ENCODE peak calls at places on chromosomes 4 and X, in eight cellular contexts. L, Y, A, R, S, H, E and G are unnamed samples.

GRCh38 chr4:20662851-20663250 is 37.4 kb upstream of the PACRGL start:
- DNase-seq in L (no peak), R (no peak), Y (no peak), A (no peak), S (no peak), H (peak; percentile 18), E (no peak), G (no peak)

GRCh38 chr4:129043523-129043922 is 49.8 kb downstream of the SCLT1 start:
- DNase-seq in H (peak; percentile 61), S (no peak), L (no peak), R (no peak), A (peak; percentile 23), E (peak; percentile 70), Y (peak; percentile 6), G (no peak)

GRCh38 chrX:118631586-118631985 is 95.8 kb upstream of the IL13RA1 start:
- DNase-seq in S (peak; percentile 10), A (peak; percentile 85), Y (no peak), H (no peak), E (no peak), R (no peak), L (no peak), G (no peak)

GRCh38 chr4:126678608-126679007 is 954.1 kb upstream of the INTU start:
- DNase-seq in H (no peak), L (no peak), Y (no peak), A (no peak), E (no peak), S (no peak), R (no peak), G (no peak)

GRCh38 chr4:112840061-112840460 is 203.1 kb downstream of the LARP7 start:
- DNase-seq in Y (peak; percentile 19), E (no peak), H (no peak), S (no peak), A (no peak), L (no peak), R (no peak), G (peak; percentile 73)

GRCh38 chrX:131792356-131792749 is 230.7 kb upstream of the STK26 start:
- DNase-seq in H (no peak), L (no peak), Y (peak; percentile 96), A (no peak), R (no peak), E (no peak), S (peak; percentile 47), G (no peak)

GRCh38 chr4:153188966-153189801 is 15.1 kb upstream of the TRIM2 start:
- DNase-seq in R (peak; percentile 24), A (no peak), L (no peak), E (peak; percentile 48), Y (no peak), H (peak; percentile 30), S (no peak), G (peak; percentile 75)

GRCh38 chr4:39893693-39894072 is 84.0 kb downstream of the PDS5A start:
- DNase-seq in A (no peak), Y (no peak), S (no peak), H (no peak), R (no peak), L (no peak), E (no peak), G (no peak)

GRCh38 chrX:39939678-39940077 is 158.1 kb downstream of the BCOR start:
- DNase-seq in E (no peak), A (no peak), H (no peak), L (no peak), S (no peak), R (no peak), Y (no peak), G (no peak)

GRCh38 chrX:39931554-39932282 is 166.0 kb downstream of the BCOR start:
- DNase-seq in L (no peak), A (no peak), Y (no peak), H (peak; percentile 65), E (peak; percentile 64), R (no peak), S (no peak), G (no peak)

GRCh38 chrX:39938466-39938865 is 159.3 kb downstream of the BCOR start:
- DNase-seq in H (no peak), A (no peak), E (no peak), S (no peak), R (no peak), Y (no peak), L (no peak), G (no peak)

GRCh38 chrX:39936886-39937770 is 160.6 kb downstream of the BCOR start:
- DNase-seq in L (no peak), H (no peak), R (no peak), Y (no peak), A (peak; percentile 26), E (no peak), S (peak; percentile 44), G (no peak)

DNA sequence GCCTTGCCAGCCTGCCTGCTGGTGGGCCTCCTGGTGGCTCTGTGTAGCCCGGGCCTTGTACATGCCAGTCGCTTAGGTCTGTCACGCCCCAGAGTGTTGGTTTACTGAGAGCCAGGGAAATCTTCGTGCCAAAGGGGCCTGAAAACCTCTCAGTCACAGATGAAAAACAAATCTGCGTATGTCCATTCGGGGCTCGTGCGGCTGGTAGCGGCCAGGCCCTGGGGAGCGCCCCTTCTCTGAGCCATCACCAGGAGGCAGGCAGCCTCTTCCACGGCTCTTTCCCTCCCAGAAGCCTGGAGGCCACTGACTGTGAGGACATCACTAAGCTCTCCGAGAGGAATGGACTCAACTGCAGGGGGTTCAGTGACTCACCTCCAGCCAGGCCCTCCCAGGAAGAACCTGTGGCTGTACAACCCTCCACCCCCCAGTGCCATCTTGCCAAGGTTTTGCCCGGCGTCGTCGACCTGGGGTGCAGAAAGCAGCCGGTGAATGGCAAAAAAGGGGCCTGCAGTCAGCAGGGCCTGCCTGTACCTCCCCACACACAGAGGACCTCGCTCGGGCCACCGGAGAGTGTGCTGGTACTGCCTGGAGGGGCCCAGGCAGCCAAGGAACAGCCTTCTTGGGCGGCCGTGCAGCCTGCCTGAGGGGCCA is 162.2 kb downstream of the BCOR start:
- DNase-seq in S (no peak), E (no peak), H (no peak), A (no peak), R (no peak), Y (peak; percentile 41), L (no peak), G (no peak)
- TF ChIP-seq CTCF in S (no peak), E (no peak), H (no peak), A (no peak), R (no peak), Y (no peak), L (no peak), G (no peak)

GRCh38 chr4:60724623-60725022 is 475.5 kb upstream of the ADGRL3 start:
- DNase-seq in S (no peak), Y (no peak), R (no peak), H (peak; percentile 87), E (peak; percentile 88), L (no peak), A (no peak), G (no peak)

GRCh38 chr4:60721680-60722079 is 478.4 kb upstream of the ADGRL3 start:
- DNase-seq in L (no peak), S (no peak), Y (no peak), H (no peak), E (no peak), A (no peak), R (no peak), G (no peak)

GRCh38 chr4:60726779-60727178 is 473.3 kb upstream of the ADGRL3 start:
- DNase-seq in H (peak; percentile 14), R (no peak), Y (no peak), S (no peak), E (peak; percentile 12), L (no peak), A (no peak), G (no peak)

GRCh38 chr4:60718874-60719273 is 481.3 kb upstream of the ADGRL3 start:
- DNase-seq in L (no peak), S (no peak), Y (no peak), R (no peak), H (no peak), E (no peak), A (no peak), G (no peak)

DNA sequence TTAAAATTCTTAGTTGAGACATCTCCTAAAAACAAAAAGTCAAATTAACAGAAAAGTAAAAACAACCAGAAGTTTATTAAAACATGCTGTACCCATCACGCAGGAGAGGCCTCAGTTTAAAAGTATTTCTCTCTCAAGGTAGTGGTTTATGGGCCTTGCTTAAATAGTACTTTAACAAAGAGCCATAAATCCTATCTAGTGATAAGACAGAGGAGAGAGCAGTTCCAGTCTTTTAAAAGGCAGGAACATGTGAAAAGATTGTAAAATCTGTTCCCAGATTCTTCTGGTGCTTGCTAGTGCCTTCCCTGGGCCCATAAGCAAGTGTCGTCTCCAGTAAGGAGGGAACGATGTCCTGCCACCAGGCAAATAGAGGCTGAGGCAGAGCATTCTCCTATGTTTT is 476.3 kb upstream of the ADGRL3 start:
- DNase-seq in E (no peak), A (no peak), S (no peak), R (no peak), Y (no peak), L (no peak), H (no peak), G (no peak)
- H3K4me3 ChIP-seq in E (no peak overlapping the region), A (no peak overlapping the region), S (no peak overlapping the region), R (no peak overlapping the region), Y (no peak overlapping the region), L (no peak overlapping the region), H (no peak overlapping the region), G (no peak overlapping the region)

DNA sequence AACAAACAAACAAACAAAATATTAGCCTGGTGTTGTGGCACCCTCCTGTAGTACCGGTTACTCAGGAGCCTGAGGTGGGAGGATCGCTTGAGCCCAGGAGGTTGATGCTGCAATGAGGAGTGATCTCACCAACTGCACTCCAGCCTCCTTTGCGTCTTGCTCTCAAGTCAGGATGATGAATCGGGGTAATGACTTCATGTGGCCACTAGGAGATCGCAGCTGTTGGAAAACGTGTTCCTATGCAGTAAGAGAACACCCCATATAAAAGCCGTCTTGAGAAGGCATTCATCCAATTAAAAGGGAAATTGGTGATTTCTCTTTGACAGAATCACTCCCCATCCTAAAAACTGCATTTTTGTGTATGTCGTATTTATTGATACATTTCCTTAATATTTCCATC is 6.9 kb downstream of the CCNB3 start:
- DNase-seq in Y (peak; percentile 57), A (peak; percentile 27), L (no peak), E (peak; percentile 29), S (peak; percentile 1), R (no peak), H (peak; percentile 8), G (no peak)
- TF ChIP-seq CTCF in Y (peak; percentile 6), A (peak; percentile 23), L (no peak), E (peak; percentile 25), S (peak; percentile 11), R (no peak), H (peak; percentile 38), G (peak; percentile 39)

DNA sequence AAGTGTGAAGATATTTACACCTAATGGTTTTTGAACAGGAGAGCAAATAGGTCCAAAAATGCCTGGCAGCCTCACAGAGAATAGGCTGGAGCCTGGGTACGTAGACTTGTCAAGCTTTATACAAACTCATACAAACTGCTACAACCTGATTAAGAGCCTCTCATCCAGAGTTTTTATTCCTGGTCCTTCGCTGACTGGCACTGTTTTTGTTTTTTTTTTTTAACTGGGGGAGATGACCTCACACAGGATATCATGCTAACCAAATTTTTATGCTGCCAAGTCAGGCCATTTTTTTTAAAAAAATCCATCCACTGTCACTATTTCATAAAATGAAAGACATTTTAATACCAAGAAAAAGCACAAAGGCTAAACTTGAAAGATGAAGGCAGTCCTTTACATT is 1.9 kb downstream of the FAM114A1 start:
- DNase-seq in Y (no peak), A (no peak), S (no peak), H (peak; percentile 37), L (no peak), R (no peak), E (no peak), G (no peak)
- H3K4me3 ChIP-seq in Y (no peak overlapping the region), A (no peak overlapping the region), S (no peak overlapping the region), H (peak overlapping the region; percentile 93), L (peak overlapping the region; percentile 95), R (peak overlapping the region; percentile 97), E (no peak overlapping the region), G (no peak overlapping the region)

GRCh38 chr4:7868892-7869471 is 70.7 kb downstream of the AFAP1 start:
- DNase-seq in H (no peak), R (no peak), S (no peak), Y (no peak), E (no peak), A (no peak), L (no peak), G (no peak)
- TF ChIP-seq CTCF in H (no peak), R (no peak), S (no peak), Y (no peak), E (no peak), A (no peak), L (no peak), G (no peak)